ENCODE peak calls at places on chromosomes 2 and 18, in ten cellular contexts. One of them, this sample, is unnamed.

GRCh38 chr2:109171444-109172334 is 42.7 kb downstream of the SH3RF3 start:
- DNase-seq in left ventricle myocardium inferior: peak
- DNase-seq in A549: no peak
- DNase-seq in HepG2: no peak
- DNase-seq in RWPE2: no peak
- DNase-seq in colonic mucosa: peak
- DNase-seq in caudate nucleus: no peak
- DNase-seq in CD4-positive, alpha-beta memory T cell: no peak
- DNase-seq in tibial nerve: peak
- DNase-seq in psoas muscle: peak
- DNase-seq in this sample: no peak

GRCh38 chr2:146661494-146662096 is 1183.2 kb upstream of the ACVR2A start:
- DNase-seq in left ventricle myocardium inferior: no peak
- DNase-seq in A549: peak
- DNase-seq in HepG2: peak
- DNase-seq in RWPE2: no peak
- DNase-seq in colonic mucosa: no peak
- DNase-seq in caudate nucleus: no peak
- DNase-seq in CD4-positive, alpha-beta memory T cell: no peak
- DNase-seq in tibial nerve: no peak
- DNase-seq in psoas muscle: no peak
- DNase-seq in this sample: peak

GRCh38 chr2:18304849-18305248 is 255.6 kb downstream of the RDH14 start:
- DNase-seq in left ventricle myocardium inferior: no peak
- DNase-seq in A549: no peak
- DNase-seq in HepG2: no peak
- DNase-seq in RWPE2: no peak
- DNase-seq in colonic mucosa: no peak
- DNase-seq in caudate nucleus: no peak
- DNase-seq in CD4-positive, alpha-beta memory T cell: no peak
- DNase-seq in tibial nerve: no peak
- DNase-seq in psoas muscle: no peak
- DNase-seq in this sample: no peak

GRCh38 chr2:177606636-177607035 is 214.1 kb downstream of the AGPS start:
- DNase-seq in left ventricle myocardium inferior: no peak
- DNase-seq in A549: no peak
- DNase-seq in HepG2: no peak
- DNase-seq in RWPE2: no peak
- DNase-seq in colonic mucosa: no peak
- DNase-seq in caudate nucleus: no peak
- DNase-seq in CD4-positive, alpha-beta memory T cell: no peak
- DNase-seq in tibial nerve: no peak
- DNase-seq in psoas muscle: no peak
- DNase-seq in this sample: no peak

GRCh38 chr2:183825710-183826109 is 701.5 kb downstream of the NUP35 start:
- DNase-seq in left ventricle myocardium inferior: no peak
- DNase-seq in A549: no peak
- DNase-seq in HepG2: no peak
- DNase-seq in RWPE2: no peak
- DNase-seq in colonic mucosa: no peak
- DNase-seq in caudate nucleus: no peak
- DNase-seq in CD4-positive, alpha-beta memory T cell: no peak
- DNase-seq in tibial nerve: no peak
- DNase-seq in psoas muscle: no peak
- DNase-seq in this sample: no peak

GRCh38 chr2:71506754-71507153 is 53.4 kb downstream of the DYSF start:
- DNase-seq in left ventricle myocardium inferior: no peak
- DNase-seq in A549: no peak
- DNase-seq in HepG2: no peak
- DNase-seq in RWPE2: no peak
- DNase-seq in colonic mucosa: no peak
- DNase-seq in caudate nucleus: no peak
- DNase-seq in CD4-positive, alpha-beta memory T cell: no peak
- DNase-seq in tibial nerve: no peak
- DNase-seq in psoas muscle: no peak
- DNase-seq in this sample: no peak

GRCh38 chr18:58592223-58593214 is 36.4 kb downstream of the ALPK2 start:
- DNase-seq in left ventricle myocardium inferior: no peak
- DNase-seq in A549: no peak
- DNase-seq in HepG2: no peak
- DNase-seq in RWPE2: no peak
- DNase-seq in colonic mucosa: no peak
- DNase-seq in caudate nucleus: no peak
- DNase-seq in CD4-positive, alpha-beta memory T cell: no peak
- DNase-seq in tibial nerve: no peak
- DNase-seq in psoas muscle: no peak
- DNase-seq in this sample: peak

GRCh38 chr2:134140251-134140661 is 113.6 kb upstream of the MGAT5 start:
- DNase-seq in left ventricle myocardium inferior: no peak
- DNase-seq in A549: no peak
- DNase-seq in HepG2: no peak
- DNase-seq in RWPE2: no peak
- DNase-seq in colonic mucosa: peak
- DNase-seq in caudate nucleus: peak
- DNase-seq in CD4-positive, alpha-beta memory T cell: no peak
- DNase-seq in tibial nerve: no peak
- DNase-seq in psoas muscle: no peak
- DNase-seq in this sample: no peak

GRCh38 chr2:52611757-52612156 is 1155.8 kb upstream of the CHAC2 start:
- DNase-seq in left ventricle myocardium inferior: no peak
- DNase-seq in A549: no peak
- DNase-seq in HepG2: no peak
- DNase-seq in RWPE2: no peak
- DNase-seq in colonic mucosa: no peak
- DNase-seq in caudate nucleus: no peak
- DNase-seq in CD4-positive, alpha-beta memory T cell: no peak
- DNase-seq in tibial nerve: no peak
- DNase-seq in psoas muscle: no peak
- DNase-seq in this sample: no peak

GRCh38 chr18:23250893-23251656 is 115.8 kb downstream of the CABLES1 start:
- DNase-seq in left ventricle myocardium inferior: peak
- DNase-seq in A549: no peak
- DNase-seq in HepG2: no peak
- DNase-seq in RWPE2: no peak
- DNase-seq in colonic mucosa: no peak
- DNase-seq in caudate nucleus: no peak
- DNase-seq in CD4-positive, alpha-beta memory T cell: no peak
- DNase-seq in tibial nerve: peak
- DNase-seq in psoas muscle: no peak
- DNase-seq in this sample: no peak

GRCh38 chr18:48797841-48798255 is 152.9 kb downstream of the SMAD7 start:
- DNase-seq in left ventricle myocardium inferior: peak
- DNase-seq in A549: no peak
- DNase-seq in HepG2: no peak
- DNase-seq in RWPE2: peak
- DNase-seq in colonic mucosa: no peak
- DNase-seq in caudate nucleus: no peak
- DNase-seq in CD4-positive, alpha-beta memory T cell: no peak
- DNase-seq in tibial nerve: no peak
- DNase-seq in psoas muscle: peak
- DNase-seq in this sample: no peak
- H3K27ac ChIP-seq in left ventricle myocardium inferior: peak
- H3K27ac ChIP-seq in A549: no peak
- H3K27ac ChIP-seq in HepG2: no peak
- H3K27ac ChIP-seq in RWPE2: no peak
- H3K27ac ChIP-seq in colonic mucosa: no peak
- H3K27ac ChIP-seq in caudate nucleus: no peak
- H3K27ac ChIP-seq in CD4-positive, alpha-beta memory T cell: no peak
- H3K27ac ChIP-seq in tibial nerve: no peak
- H3K27ac ChIP-seq in psoas muscle: peak
- H3K27ac ChIP-seq in this sample: no peak

DNA sequence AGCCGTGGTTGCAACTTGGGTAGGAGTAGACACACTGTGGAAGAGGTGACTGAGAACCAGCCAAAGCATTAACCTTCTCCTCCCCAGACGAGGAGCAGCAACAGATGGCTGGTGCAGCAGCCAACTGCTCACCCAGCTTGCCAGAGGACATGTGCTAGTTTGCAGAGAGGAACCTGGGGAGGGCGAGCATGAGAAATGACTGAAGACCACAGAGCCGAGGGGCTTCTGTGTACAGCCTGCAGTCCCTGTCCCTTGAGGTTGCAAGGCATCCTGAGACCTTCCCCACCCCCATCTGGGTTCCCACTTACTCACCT is 82.2 kb downstream of the NRP2 start:
- DNase-seq in left ventricle myocardium inferior: no peak
- DNase-seq in A549: no peak
- DNase-seq in HepG2: no peak
- DNase-seq in RWPE2: no peak
- DNase-seq in colonic mucosa: no peak
- DNase-seq in caudate nucleus: no peak
- DNase-seq in CD4-positive, alpha-beta memory T cell: no peak
- DNase-seq in tibial nerve: no peak
- DNase-seq in psoas muscle: no peak
- DNase-seq in this sample: no peak
- H3K27ac ChIP-seq in left ventricle myocardium inferior: no peak
- H3K27ac ChIP-seq in A549: peak
- H3K27ac ChIP-seq in HepG2: no peak
- H3K27ac ChIP-seq in RWPE2: peak
- H3K27ac ChIP-seq in colonic mucosa: no peak
- H3K27ac ChIP-seq in caudate nucleus: peak
- H3K27ac ChIP-seq in CD4-positive, alpha-beta memory T cell: no peak
- H3K27ac ChIP-seq in tibial nerve: peak
- H3K27ac ChIP-seq in psoas muscle: no peak
- H3K27ac ChIP-seq in this sample: no peak

GRCh38 chr2:47747878-47748277 is 35.1 kb upstream of the MSH6 start:
- DNase-seq in left ventricle myocardium inferior: no peak
- DNase-seq in A549: no peak
- DNase-seq in HepG2: no peak
- DNase-seq in RWPE2: no peak
- DNase-seq in colonic mucosa: no peak
- DNase-seq in caudate nucleus: no peak
- DNase-seq in CD4-positive, alpha-beta memory T cell: no peak
- DNase-seq in tibial nerve: no peak
- DNase-seq in psoas muscle: no peak
- DNase-seq in this sample: no peak

DNA sequence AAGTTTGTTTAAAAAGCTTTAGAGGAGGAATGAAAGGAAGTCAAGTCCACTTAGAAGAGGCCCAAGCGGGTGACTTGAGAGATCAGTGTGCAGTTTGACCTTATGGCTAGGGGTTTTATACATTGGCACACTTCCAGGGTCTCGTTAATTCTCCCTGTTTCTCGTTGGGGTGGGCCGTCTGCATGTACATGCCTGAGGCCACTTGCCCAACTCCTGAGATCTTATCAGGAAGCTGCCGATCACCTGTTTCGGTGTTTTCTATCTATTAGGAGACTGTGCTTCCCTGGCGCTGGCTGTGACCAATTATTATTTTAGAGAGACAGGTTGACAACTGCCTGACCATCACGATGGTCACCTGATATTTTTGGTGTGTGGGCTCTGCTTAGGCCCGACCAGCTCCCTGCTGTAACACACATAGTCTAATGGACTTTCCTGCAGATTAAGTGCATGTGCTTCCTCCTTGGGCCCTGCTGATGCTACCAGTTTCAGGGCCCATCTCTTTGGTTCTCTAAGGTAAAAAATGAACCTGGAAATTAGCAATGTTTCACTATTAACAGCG is 31.0 kb upstream of the MSH6 start:
- DNase-seq in left ventricle myocardium inferior: no peak
- DNase-seq in A549: no peak
- DNase-seq in HepG2: peak
- DNase-seq in RWPE2: no peak
- DNase-seq in colonic mucosa: no peak
- DNase-seq in caudate nucleus: no peak
- DNase-seq in CD4-positive, alpha-beta memory T cell: no peak
- DNase-seq in tibial nerve: no peak
- DNase-seq in psoas muscle: no peak
- DNase-seq in this sample: no peak
- H3K27ac ChIP-seq in left ventricle myocardium inferior: no peak
- H3K27ac ChIP-seq in A549: no peak
- H3K27ac ChIP-seq in HepG2: peak
- H3K27ac ChIP-seq in RWPE2: peak
- H3K27ac ChIP-seq in colonic mucosa: peak
- H3K27ac ChIP-seq in caudate nucleus: peak
- H3K27ac ChIP-seq in CD4-positive, alpha-beta memory T cell: no peak
- H3K27ac ChIP-seq in tibial nerve: peak
- H3K27ac ChIP-seq in psoas muscle: no peak
- H3K27ac ChIP-seq in this sample: no peak

GRCh38 chr2:229454934-229455631 is 184.0 kb upstream of the PID1 start:
- DNase-seq in left ventricle myocardium inferior: no peak
- DNase-seq in A549: no peak
- DNase-seq in HepG2: no peak
- DNase-seq in RWPE2: no peak
- DNase-seq in colonic mucosa: no peak
- DNase-seq in caudate nucleus: no peak
- DNase-seq in CD4-positive, alpha-beta memory T cell: no peak
- DNase-seq in tibial nerve: no peak
- DNase-seq in psoas muscle: no peak
- DNase-seq in this sample: no peak
- H3K27ac ChIP-seq in left ventricle myocardium inferior: no peak
- H3K27ac ChIP-seq in A549: peak
- H3K27ac ChIP-seq in HepG2: no peak
- H3K27ac ChIP-seq in RWPE2: peak
- H3K27ac ChIP-seq in colonic mucosa: no peak
- H3K27ac ChIP-seq in caudate nucleus: no peak
- H3K27ac ChIP-seq in CD4-positive, alpha-beta memory T cell: no peak
- H3K27ac ChIP-seq in tibial nerve: no peak
- H3K27ac ChIP-seq in psoas muscle: no peak
- H3K27ac ChIP-seq in this sample: no peak

DNA sequence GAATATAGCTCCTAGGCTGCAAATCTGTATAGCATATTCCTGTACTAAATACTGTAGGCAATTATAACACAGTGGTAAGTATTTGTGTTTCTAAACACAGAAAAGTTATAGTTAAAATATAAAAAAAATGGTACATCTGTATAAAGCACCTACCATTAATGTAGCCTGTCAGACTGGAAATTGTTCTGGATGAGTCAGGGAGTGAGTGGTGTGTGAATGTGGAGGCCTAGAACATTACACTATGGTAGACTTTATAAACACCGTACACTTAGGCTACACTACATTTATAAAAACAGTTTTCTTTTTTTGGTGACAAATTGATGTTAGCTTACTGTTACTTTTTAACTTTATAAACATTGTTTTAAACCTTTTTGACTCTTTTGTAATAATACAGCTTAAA is 226.3 kb downstream of the CCDC85A start:
- DNase-seq in left ventricle myocardium inferior: no peak
- DNase-seq in A549: no peak
- DNase-seq in HepG2: no peak
- DNase-seq in RWPE2: no peak
- DNase-seq in colonic mucosa: no peak
- DNase-seq in caudate nucleus: no peak
- DNase-seq in CD4-positive, alpha-beta memory T cell: no peak
- DNase-seq in tibial nerve: no peak
- DNase-seq in psoas muscle: no peak
- DNase-seq in this sample: no peak
- H3K27ac ChIP-seq in left ventricle myocardium inferior: no peak
- H3K27ac ChIP-seq in A549: no peak
- H3K27ac ChIP-seq in HepG2: no peak
- H3K27ac ChIP-seq in RWPE2: no peak
- H3K27ac ChIP-seq in colonic mucosa: no peak
- H3K27ac ChIP-seq in caudate nucleus: no peak
- H3K27ac ChIP-seq in CD4-positive, alpha-beta memory T cell: no peak
- H3K27ac ChIP-seq in tibial nerve: no peak
- H3K27ac ChIP-seq in psoas muscle: no peak
- H3K27ac ChIP-seq in this sample: no peak

GRCh38 chr2:56874717-56875116 is 690.9 kb downstream of the CCDC85A start:
- DNase-seq in left ventricle myocardium inferior: no peak
- DNase-seq in A549: no peak
- DNase-seq in HepG2: no peak
- DNase-seq in RWPE2: no peak
- DNase-seq in colonic mucosa: no peak
- DNase-seq in caudate nucleus: no peak
- DNase-seq in CD4-positive, alpha-beta memory T cell: no peak
- DNase-seq in tibial nerve: no peak
- DNase-seq in psoas muscle: no peak
- DNase-seq in this sample: no peak

GRCh38 chr2:56871641-56872040 is 687.9 kb downstream of the CCDC85A start:
- DNase-seq in left ventricle myocardium inferior: no peak
- DNase-seq in A549: no peak
- DNase-seq in HepG2: no peak
- DNase-seq in RWPE2: no peak
- DNase-seq in colonic mucosa: no peak
- DNase-seq in caudate nucleus: no peak
- DNase-seq in CD4-positive, alpha-beta memory T cell: no peak
- DNase-seq in tibial nerve: no peak
- DNase-seq in psoas muscle: no peak
- DNase-seq in this sample: no peak
- H3K27ac ChIP-seq in left ventricle myocardium inferior: no peak
- H3K27ac ChIP-seq in A549: no peak
- H3K27ac ChIP-seq in HepG2: no peak
- H3K27ac ChIP-seq in RWPE2: no peak
- H3K27ac ChIP-seq in colonic mucosa: no peak
- H3K27ac ChIP-seq in caudate nucleus: no peak
- H3K27ac ChIP-seq in CD4-positive, alpha-beta memory T cell: no peak
- H3K27ac ChIP-seq in tibial nerve: no peak
- H3K27ac ChIP-seq in psoas muscle: no peak
- H3K27ac ChIP-seq in this sample: no peak

This sample was measured in neural progenitor cell.